ENCODE peak calls at places on chromosomes 13 and 19, in eight cellular contexts. B, K, T, J, P, S, I and V are unnamed samples.
A peak's percentile ranks its signal among the peaks of the same experiment; 100 is the strongest.

GRCh38 chr19:1254081-1254527 is 5.7 kb downstream of the MIDN start:
- DNase-seq in B (no peak), K (no peak), T (no peak), J (no peak), P (peak; percentile 35), S (peak; percentile 76), I (no peak), V (peak; percentile 93)

GRCh38 chr13:108375772-108376171 is 106.3 kb downstream of the TNFSF13B start:
- DNase-seq in B (no peak), K (no peak), T (no peak), J (no peak), P (no peak), S (no peak), I (no peak), V (no peak)

GRCh38 chr13:100588350-100589177 is at the start of gene GGACT:
- DNase-seq in B (peak; percentile 27), K (peak; percentile 64), T (peak; percentile 39), J (peak; percentile 28), P (peak; percentile 84), S (peak; percentile 93), I (peak; percentile 86), V (peak; percentile 97)

GRCh38 chr13:55001881-55002280 is 1973.3 kb downstream of the OLFM4 start:
- DNase-seq in B (no peak), K (no peak), T (no peak), J (no peak), P (no peak), S (no peak), I (no peak), V (no peak)

GRCh38 chr13:46288570-46289259 is 77.0 kb downstream of the LRRC63 start:
- DNase-seq in B (peak; percentile 66), K (no peak), T (peak; percentile 24), J (no peak), P (no peak), S (no peak), I (peak; percentile 65), V (no peak)

GRCh38 chr19:30784850-30785459 is 412.8 kb downstream of the ZNF536 start:
- DNase-seq in B (peak; percentile 3), K (peak; percentile 35), T (peak; percentile 24), J (peak; percentile 30), P (peak; percentile 65), S (peak; percentile 77), I (peak; percentile 22), V (peak; percentile 83)

GRCh38 chr13:75308222-75308621 is 173.7 kb downstream of the TBC1D4 start:
- DNase-seq in B (no peak), K (no peak), T (no peak), J (no peak), P (no peak), S (no peak), I (no peak), V (peak; percentile 61)

GRCh38 chr19:50978772-50979390 is 4.8 kb downstream of the KLK7 start:
- DNase-seq in B (peak; percentile 66), K (no peak), T (no peak), J (no peak), P (no peak), S (no peak), I (no peak), V (no peak)

GRCh38 chr13:100382787-100383186 is 205.8 kb downstream of the GGACT start:
- DNase-seq in B (no peak), K (no peak), T (no peak), J (no peak), P (no peak), S (no peak), I (no peak), V (peak; percentile 69)

GRCh38 chr13:51776179-51776578 is 27.8 kb downstream of the DHRS12 start:
- DNase-seq in B (no peak), K (no peak), T (no peak), J (no peak), P (no peak), S (no peak), I (no peak), V (peak; percentile 54)

GRCh38 chr19:31960474-31960873 is 384.9 kb upstream of the ZNF507 start:
- DNase-seq in B (no peak), K (no peak), T (no peak), J (no peak), P (no peak), S (no peak), I (no peak), V (no peak)

GRCh38 chr13:50128406-50129048 is 113.3 kb downstream of the KCNRG start:
- DNase-seq in B (no peak), K (no peak), T (peak; percentile 31), J (no peak), P (no peak), S (no peak), I (no peak), V (no peak)

GRCh38 chr13:40146586-40147240 is 491.3 kb downstream of the COG6 start:
- DNase-seq in B (no peak), K (no peak), T (no peak), J (no peak), P (no peak), S (no peak), I (no peak), V (no peak)

GRCh38 chr19:56076413-56076998 is 44.6 kb downstream of the ZNF787 start:
- DNase-seq in B (peak; percentile 81), K (peak; percentile 60), T (peak; percentile 39), J (no peak), P (peak; percentile 67), S (no peak), I (no peak), V (peak; percentile 96)

GRCh38 chr13:113928701-113929627 is 44.9 kb downstream of the C13orf46 start:
- DNase-seq in B (no peak), K (peak; percentile 89), T (no peak), J (peak; percentile 86), P (peak; percentile 46), S (peak; percentile 66), I (no peak), V (peak; percentile 99)

GRCh38 chr19:15584095-15584494 is 30.9 kb upstream of the CYP4F8 start:
- DNase-seq in B (no peak), K (no peak), T (no peak), J (no peak), P (no peak), S (no peak), I (no peak), V (peak; percentile 47)

GRCh38 chr19:56972291-56972914 is 131.9 kb upstream of the PEG3 start:
- DNase-seq in B (no peak), K (no peak), T (no peak), J (no peak), P (no peak), S (no peak), I (no peak), V (no peak)

GRCh38 chr19:29671393-29672076 is 6.3 kb downstream of the PLEKHF1 start:
- DNase-seq in B (peak; percentile 60), K (peak; percentile 46), T (no peak), J (no peak), P (peak; percentile 72), S (peak; percentile 81), I (peak; percentile 73), V (peak; percentile 83)

GRCh38 chr19:11279505-11280236 is 16.3 kb upstream of the TSPAN16 start:
- DNase-seq in B (no peak), K (no peak), T (no peak), J (no peak), P (no peak), S (no peak), I (peak; percentile 69), V (peak; percentile 58)

GRCh38 chr19:14248578-14249011 is 42.6 kb upstream of the ADGRL1 start:
- DNase-seq in B (peak; percentile 43), K (peak; percentile 40), T (peak; percentile 87), J (peak; percentile 21), P (peak; percentile 35), S (no peak), I (peak; percentile 44), V (peak; percentile 68)

GRCh38 chr19:8592231-8593009 is 15.2 kb upstream of the MYO1F start:
- DNase-seq in B (peak; percentile 33), K (peak; percentile 95), T (peak; percentile 100), J (peak; percentile 99), P (peak; percentile 90), S (peak; percentile 91), I (peak; percentile 98), V (peak; percentile 94)

DNA sequence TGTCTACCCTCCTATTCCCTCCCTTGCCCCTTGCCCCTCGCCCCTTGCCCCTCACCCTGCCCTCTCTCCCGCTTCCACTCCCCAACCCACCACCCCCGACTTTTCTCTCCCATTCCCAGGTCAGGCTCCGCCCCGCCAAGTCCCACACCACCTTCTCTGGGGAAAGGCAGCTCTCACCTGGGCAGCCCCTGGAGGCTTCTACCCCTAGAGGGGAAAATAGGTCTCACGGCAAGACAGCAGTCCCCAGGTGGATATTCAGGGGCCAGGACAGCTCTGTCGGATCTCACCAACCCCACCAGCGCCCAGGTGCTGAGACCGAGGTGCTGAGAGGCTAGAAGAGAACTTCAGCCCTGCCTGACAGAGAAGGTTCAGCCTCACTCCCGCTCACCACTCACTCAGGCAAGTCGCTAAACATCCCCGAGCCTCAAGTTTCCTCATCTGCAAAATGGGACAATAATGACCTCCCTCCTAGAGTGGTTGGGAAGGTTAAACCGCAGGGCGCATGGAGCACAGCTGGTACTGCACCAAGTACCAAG is 1.4 kb upstream of the ERFL start:
- DNase-seq in B (no peak), K (no peak), T (no peak), J (no peak), P (no peak), S (no peak), I (no peak), V (no peak)
- H3K27ac ChIP-seq in B (no peak overlapping the region), K (no peak overlapping the region), T (no peak overlapping the region), J (no peak overlapping the region), P (no peak overlapping the region), S (no peak overlapping the region), I (peak overlapping the region; percentile 53), V (no peak overlapping the region)

GRCh38 chr13:57673197-57673596 is 41.7 kb downstream of the PCDH17 start:
- DNase-seq in B (no peak), K (no peak), T (peak; percentile 31), J (no peak), P (no peak), S (no peak), I (no peak), V (no peak)
- H3K36me3 ChIP-seq in B (no peaks in the 10 kb centered on the region), K (no peaks in the 10 kb centered on the region), T (peaks cover 3% of the 10 kb centered on the region), J (no peaks in the 10 kb centered on the region), P (no peaks in the 10 kb centered on the region), S (no peaks in the 10 kb centered on the region), I (no peaks in the 10 kb centered on the region), V (no peaks in the 10 kb centered on the region)

DNA sequence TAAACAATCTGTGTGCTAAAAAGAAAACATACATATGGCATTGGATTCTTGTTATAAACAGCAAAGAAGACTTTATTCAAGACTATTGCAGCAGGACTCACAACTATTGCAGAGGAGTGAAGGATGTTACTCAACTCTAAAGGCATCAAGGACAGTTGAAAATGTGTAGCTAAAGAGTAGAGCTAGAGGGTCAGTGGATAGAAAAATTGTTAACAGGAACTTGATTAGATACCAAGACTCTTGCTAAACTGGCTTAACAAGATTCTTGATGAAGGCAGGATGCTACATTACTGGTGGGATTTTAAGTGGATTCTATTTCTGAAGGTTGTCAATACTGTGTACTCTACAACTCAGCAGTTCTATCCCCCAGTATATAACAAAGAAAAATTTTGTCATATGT is 1183.3 kb downstream of the SLITRK1 start:
- DNase-seq in B (peak; percentile 6), K (no peak), T (no peak), J (no peak), P (no peak), S (no peak), I (no peak), V (no peak)
- H3K27ac ChIP-seq in B (no peak overlapping the region), K (no peak overlapping the region), T (no peak overlapping the region), J (no peak overlapping the region), P (no peak overlapping the region), S (no peak overlapping the region), I (no peak overlapping the region), V (no peak overlapping the region)

GRCh38 chr13:20074956-20075355 is 85.9 kb downstream of the GJA3 start:
- DNase-seq in B (no peak), K (no peak), T (no peak), J (no peak), P (no peak), S (no peak), I (no peak), V (no peak)

GRCh38 chr13:20080377-20081164 is 80.3 kb downstream of the GJA3 start:
- DNase-seq in B (no peak), K (no peak), T (no peak), J (no peak), P (no peak), S (no peak), I (no peak), V (no peak)
- H3K36me3 ChIP-seq in B (peaks cover 28% of the 10 kb centered on the region), K (no peaks in the 10 kb centered on the region), T (peaks cover 16% of the 10 kb centered on the region), J (no peaks in the 10 kb centered on the region), P (peaks cover 43% of the 10 kb centered on the region), S (peaks cover 71% of the 10 kb centered on the region), I (peaks cover 16% of the 10 kb centered on the region), V (peaks cover 15% of the 10 kb centered on the region)